ENCODE peak calls at places on chromosome 5, in six cellular contexts. J, U, O, V, E and K are unnamed samples.
A peak's percentile ranks its signal among the peaks of the same experiment; 100 is the strongest.

GRCh38 chr5:73812962-73813588 is 187.1 kb downstream of the ARHGEF28 start:
- DNase-seq in J (no peak), E (no peak), V (no peak), U (no peak), O (no peak), K (peak; percentile 74)

GRCh38 chr5:5350101-5350500 is 72.4 kb upstream of the ICE1 start:
- DNase-seq in E (no peak), O (no peak), J (no peak), U (no peak), V (no peak), K (peak; percentile 85)

GRCh38 chr5:135689506-135689905 is 110.7 kb upstream of the CXCL14 start:
- DNase-seq in V (no peak), O (no peak), E (no peak), J (no peak), U (no peak), K (no peak)

GRCh38 chr5:19880859-19881436 is 107.1 kb downstream of the CDH18 start:
- DNase-seq in E (peak; percentile 78), V (peak; percentile 87), J (no peak), O (no peak), U (no peak), K (peak; percentile 84)

GRCh38 chr5:137900925-137901817 is 11.9 kb downstream of the PKD2L2 start:
- DNase-seq in U (no peak), J (no peak), E (no peak), V (no peak), O (no peak), K (peak; percentile 80)

GRCh38 chr5:102583663-102584062 is 84.9 kb upstream of the SLCO6A1 start:
- DNase-seq in O (no peak), U (no peak), V (no peak), J (no peak), E (peak; percentile 15), K (no peak)

GRCh38 chr5:141512390-141513020 is 23.6 kb downstream of the PCDHGC5 start:
- DNase-seq in O (peak; percentile 48), E (peak; percentile 98), U (no peak), J (peak; percentile 71), V (peak; percentile 56), K (peak; percentile 45)

GRCh38 chr5:139392678-139393496 is 2.0 kb downstream of the PROB1 start:
- DNase-seq in V (no peak), E (peak; percentile 94), J (peak; percentile 65), O (peak; percentile 78), U (no peak), K (no peak)

GRCh38 chr5:24351285-24351684 is 293.5 kb downstream of the CDH10 start:
- DNase-seq in V (no peak), J (no peak), O (no peak), E (no peak), U (no peak), K (no peak)